ENCODE peak calls at places on chromosomes 1 and 21, in eight cellular contexts. One of them, this sample, is unnamed.

GRCh38 chr1:68104155-68104554 is 53.7 kb upstream of the DIRAS3 start:
- DNase-seq in upper lobe of left lung: no peak
- DNase-seq in GM12865: no peak
- DNase-seq in IMR-90: peak
- DNase-seq in body of pancreas: no peak
- DNase-seq in upper lobe of right lung: no peak
- DNase-seq in fibroblast of mammary gland: peak
- DNase-seq in lower leg skin: no peak
- DNase-seq in this sample: no peak

GRCh38 chr1:86846166-86846647 is 67.7 kb downstream of the SELENOF start:
- DNase-seq in upper lobe of left lung: no peak
- DNase-seq in GM12865: no peak
- DNase-seq in IMR-90: peak
- DNase-seq in body of pancreas: no peak
- DNase-seq in upper lobe of right lung: no peak
- DNase-seq in fibroblast of mammary gland: peak
- DNase-seq in lower leg skin: peak
- DNase-seq in this sample: no peak

GRCh38 chr1:147612366-147612765 is 58.0 kb downstream of the ACP6 start:
- DNase-seq in upper lobe of left lung: no peak
- DNase-seq in GM12865: no peak
- DNase-seq in IMR-90: no peak
- DNase-seq in body of pancreas: peak
- DNase-seq in upper lobe of right lung: no peak
- DNase-seq in fibroblast of mammary gland: no peak
- DNase-seq in lower leg skin: no peak
- DNase-seq in this sample: no peak

GRCh38 chr1:94805912-94806311 is 14.2 kb upstream of the SLC44A3 start:
- DNase-seq in upper lobe of left lung: no peak
- DNase-seq in GM12865: peak
- DNase-seq in IMR-90: peak
- DNase-seq in body of pancreas: peak
- DNase-seq in upper lobe of right lung: no peak
- DNase-seq in fibroblast of mammary gland: peak
- DNase-seq in lower leg skin: peak
- DNase-seq in this sample: peak

GRCh38 chr1:70458120-70458519 is 47.1 kb downstream of the CTH start:
- DNase-seq in upper lobe of left lung: no peak
- DNase-seq in GM12865: no peak
- DNase-seq in IMR-90: no peak
- DNase-seq in body of pancreas: no peak
- DNase-seq in upper lobe of right lung: no peak
- DNase-seq in fibroblast of mammary gland: no peak
- DNase-seq in lower leg skin: no peak
- DNase-seq in this sample: no peak

GRCh38 chr1:65792671-65793358 is at the start of gene PDE4B:
- DNase-seq in upper lobe of left lung: peak
- DNase-seq in GM12865: no peak
- DNase-seq in IMR-90: peak
- DNase-seq in body of pancreas: no peak
- DNase-seq in upper lobe of right lung: peak
- DNase-seq in fibroblast of mammary gland: peak
- DNase-seq in lower leg skin: no peak
- DNase-seq in this sample: no peak

GRCh38 chr1:149937779-149938178 is 1.1 kb upstream of the MTMR11 start:
- DNase-seq in upper lobe of left lung: no peak
- DNase-seq in GM12865: peak
- DNase-seq in IMR-90: no peak
- DNase-seq in body of pancreas: no peak
- DNase-seq in upper lobe of right lung: no peak
- DNase-seq in fibroblast of mammary gland: no peak
- DNase-seq in lower leg skin: no peak
- DNase-seq in this sample: no peak

GRCh38 chr1:178172939-178173338 is 79.0 kb downstream of the RASAL2 start:
- DNase-seq in upper lobe of left lung: no peak
- DNase-seq in GM12865: no peak
- DNase-seq in IMR-90: peak
- DNase-seq in body of pancreas: no peak
- DNase-seq in upper lobe of right lung: no peak
- DNase-seq in fibroblast of mammary gland: peak
- DNase-seq in lower leg skin: no peak
- DNase-seq in this sample: no peak

GRCh38 chr1:207181838-207182237 is 77.8 kb downstream of the C4BPA start:
- DNase-seq in upper lobe of left lung: no peak
- DNase-seq in GM12865: no peak
- DNase-seq in IMR-90: no peak
- DNase-seq in body of pancreas: no peak
- DNase-seq in upper lobe of right lung: no peak
- DNase-seq in fibroblast of mammary gland: peak
- DNase-seq in lower leg skin: no peak
- DNase-seq in this sample: no peak

GRCh38 chr1:154422521-154422920 is 17.4 kb downstream of the IL6R start:
- DNase-seq in upper lobe of left lung: no peak
- DNase-seq in GM12865: no peak
- DNase-seq in IMR-90: no peak
- DNase-seq in body of pancreas: no peak
- DNase-seq in upper lobe of right lung: no peak
- DNase-seq in fibroblast of mammary gland: no peak
- DNase-seq in lower leg skin: no peak
- DNase-seq in this sample: no peak

GRCh38 chr1:24294757-24295371 is 24.3 kb upstream of the GRHL3 start:
- DNase-seq in upper lobe of left lung: no peak
- DNase-seq in GM12865: no peak
- DNase-seq in IMR-90: no peak
- DNase-seq in body of pancreas: peak
- DNase-seq in upper lobe of right lung: peak
- DNase-seq in fibroblast of mammary gland: peak
- DNase-seq in lower leg skin: peak
- DNase-seq in this sample: no peak

GRCh38 chr21:46156378-46156645 is 933 bp upstream of the FTCD start:
- DNase-seq in upper lobe of left lung: no peak
- DNase-seq in GM12865: no peak
- DNase-seq in IMR-90: no peak
- DNase-seq in body of pancreas: no peak
- DNase-seq in upper lobe of right lung: peak
- DNase-seq in fibroblast of mammary gland: no peak
- DNase-seq in lower leg skin: no peak
- DNase-seq in this sample: no peak

GRCh38 chr1:2508751-2509150 is 17.6 kb downstream of the PANK4 start:
- DNase-seq in upper lobe of left lung: peak
- DNase-seq in GM12865: no peak
- DNase-seq in IMR-90: peak
- DNase-seq in body of pancreas: no peak
- DNase-seq in upper lobe of right lung: no peak
- DNase-seq in fibroblast of mammary gland: no peak
- DNase-seq in lower leg skin: no peak
- DNase-seq in this sample: no peak

GRCh38 chr1:3649342-3650247 is at the start of gene WRAP73:
- DNase-seq in upper lobe of left lung: peak
- DNase-seq in GM12865: peak
- DNase-seq in IMR-90: peak
- DNase-seq in body of pancreas: peak
- DNase-seq in upper lobe of right lung: peak
- DNase-seq in fibroblast of mammary gland: peak
- DNase-seq in lower leg skin: peak
- DNase-seq in this sample: peak

GRCh38 chr21:27321791-27322190 is 354.9 kb upstream of the ADAMTS5 start:
- DNase-seq in upper lobe of left lung: no peak
- DNase-seq in GM12865: no peak
- DNase-seq in IMR-90: no peak
- DNase-seq in body of pancreas: no peak
- DNase-seq in upper lobe of right lung: no peak
- DNase-seq in fibroblast of mammary gland: no peak
- DNase-seq in lower leg skin: no peak
- DNase-seq in this sample: no peak

GRCh38 chr1:46670134-46670533 is 1.5 kb upstream of the TEX38 start:
- DNase-seq in upper lobe of left lung: no peak
- DNase-seq in GM12865: no peak
- DNase-seq in IMR-90: no peak
- DNase-seq in body of pancreas: no peak
- DNase-seq in upper lobe of right lung: no peak
- DNase-seq in fibroblast of mammary gland: no peak
- DNase-seq in lower leg skin: no peak
- DNase-seq in this sample: no peak

GRCh38 chr1:46673749-46674182 is 2.1 kb downstream of the TEX38 start:
- DNase-seq in upper lobe of left lung: no peak
- DNase-seq in GM12865: no peak
- DNase-seq in IMR-90: peak
- DNase-seq in body of pancreas: no peak
- DNase-seq in upper lobe of right lung: no peak
- DNase-seq in fibroblast of mammary gland: peak
- DNase-seq in lower leg skin: no peak
- DNase-seq in this sample: no peak

GRCh38 chr1:46665983-46666382 is 2.2 kb downstream of the ATPAF1 start:
- DNase-seq in upper lobe of left lung: peak
- DNase-seq in GM12865: no peak
- DNase-seq in IMR-90: no peak
- DNase-seq in body of pancreas: no peak
- DNase-seq in upper lobe of right lung: no peak
- DNase-seq in fibroblast of mammary gland: no peak
- DNase-seq in lower leg skin: no peak
- DNase-seq in this sample: no peak

GRCh38 chr1:46671554-46671953 is at the start of gene TEX38:
- DNase-seq in upper lobe of left lung: no peak
- DNase-seq in GM12865: no peak
- DNase-seq in IMR-90: no peak
- DNase-seq in body of pancreas: no peak
- DNase-seq in upper lobe of right lung: no peak
- DNase-seq in fibroblast of mammary gland: no peak
- DNase-seq in lower leg skin: no peak
- DNase-seq in this sample: no peak

GRCh38 chr1:46667782-46668760 is at the start of gene ATPAF1:
- DNase-seq in upper lobe of left lung: peak
- DNase-seq in GM12865: peak
- DNase-seq in IMR-90: peak
- DNase-seq in body of pancreas: peak
- DNase-seq in upper lobe of right lung: peak
- DNase-seq in fibroblast of mammary gland: peak
- DNase-seq in lower leg skin: peak
- DNase-seq in this sample: peak
- TF ChIP-seq CTCF in upper lobe of left lung: no peak
- TF ChIP-seq CTCF in GM12865: no peak
- TF ChIP-seq CTCF in IMR-90: no peak
- TF ChIP-seq CTCF in body of pancreas: no peak
- TF ChIP-seq CTCF in upper lobe of right lung: no peak
- TF ChIP-seq CTCF in fibroblast of mammary gland: no peak
- TF ChIP-seq CTCF in lower leg skin: no peak
- TF ChIP-seq CTCF in this sample: peak

GRCh38 chr1:43707191-43708005 is at the start of gene ST3GAL3:
- DNase-seq in upper lobe of left lung: peak
- DNase-seq in GM12865: peak
- DNase-seq in IMR-90: peak
- DNase-seq in body of pancreas: peak
- DNase-seq in upper lobe of right lung: peak
- DNase-seq in fibroblast of mammary gland: peak
- DNase-seq in lower leg skin: peak
- DNase-seq in this sample: peak
- TF ChIP-seq CTCF in upper lobe of left lung: no peak
- TF ChIP-seq CTCF in GM12865: no peak
- TF ChIP-seq CTCF in IMR-90: no peak
- TF ChIP-seq CTCF in body of pancreas: no peak
- TF ChIP-seq CTCF in upper lobe of right lung: no peak
- TF ChIP-seq CTCF in fibroblast of mammary gland: no peak
- TF ChIP-seq CTCF in lower leg skin: no peak
- TF ChIP-seq CTCF in this sample: no peak

GRCh38 chr1:233216009-233216408 is 79.5 kb downstream of the PCNX2 start:
- DNase-seq in upper lobe of left lung: no peak
- DNase-seq in GM12865: no peak
- DNase-seq in IMR-90: no peak
- DNase-seq in body of pancreas: no peak
- DNase-seq in upper lobe of right lung: no peak
- DNase-seq in fibroblast of mammary gland: no peak
- DNase-seq in lower leg skin: no peak
- DNase-seq in this sample: no peak

GRCh38 chr1:233215135-233215722 is 80.3 kb downstream of the PCNX2 start:
- DNase-seq in upper lobe of left lung: no peak
- DNase-seq in GM12865: no peak
- DNase-seq in IMR-90: no peak
- DNase-seq in body of pancreas: no peak
- DNase-seq in upper lobe of right lung: no peak
- DNase-seq in fibroblast of mammary gland: no peak
- DNase-seq in lower leg skin: no peak
- DNase-seq in this sample: no peak

GRCh38 chr1:233208687-233209086 is 86.8 kb downstream of the PCNX2 start:
- DNase-seq in upper lobe of left lung: no peak
- DNase-seq in GM12865: no peak
- DNase-seq in IMR-90: no peak
- DNase-seq in body of pancreas: no peak
- DNase-seq in upper lobe of right lung: no peak
- DNase-seq in fibroblast of mammary gland: no peak
- DNase-seq in lower leg skin: no peak
- DNase-seq in this sample: no peak

GRCh38 chr1:233211595-233211994 is 83.9 kb downstream of the PCNX2 start:
- DNase-seq in upper lobe of left lung: no peak
- DNase-seq in GM12865: no peak
- DNase-seq in IMR-90: peak
- DNase-seq in body of pancreas: no peak
- DNase-seq in upper lobe of right lung: no peak
- DNase-seq in fibroblast of mammary gland: no peak
- DNase-seq in lower leg skin: no peak
- DNase-seq in this sample: no peak
- TF ChIP-seq CTCF in upper lobe of left lung: no peak
- TF ChIP-seq CTCF in GM12865: no peak
- TF ChIP-seq CTCF in IMR-90: no peak
- TF ChIP-seq CTCF in body of pancreas: no peak
- TF ChIP-seq CTCF in upper lobe of right lung: no peak
- TF ChIP-seq CTCF in fibroblast of mammary gland: no peak
- TF ChIP-seq CTCF in lower leg skin: no peak
- TF ChIP-seq CTCF in this sample: no peak

GRCh38 chr1:46445773-46446256 is 43.8 kb upstream of the DMBX1 start:
- DNase-seq in upper lobe of left lung: no peak
- DNase-seq in GM12865: no peak
- DNase-seq in IMR-90: no peak
- DNase-seq in body of pancreas: no peak
- DNase-seq in upper lobe of right lung: no peak
- DNase-seq in fibroblast of mammary gland: no peak
- DNase-seq in lower leg skin: no peak
- DNase-seq in this sample: no peak
- TF ChIP-seq CTCF in upper lobe of left lung: no peak
- TF ChIP-seq CTCF in GM12865: no peak
- TF ChIP-seq CTCF in IMR-90: no peak
- TF ChIP-seq CTCF in body of pancreas: no peak
- TF ChIP-seq CTCF in upper lobe of right lung: no peak
- TF ChIP-seq CTCF in fibroblast of mammary gland: no peak
- TF ChIP-seq CTCF in lower leg skin: no peak
- TF ChIP-seq CTCF in this sample: no peak